ENCODE peak calls at places on chromosome 11, in ten cellular contexts. Z is cortex of kidney; W is tibial artery; G is hippocampal formation; S is caudate nucleus; X is activated CD4-positive, alpha-beta T cell treated with anti-CD3 and anti-CD28 coated beads, Interleukin-2, amount 50 U/mL, for 1 hour; Q is HFF-Myc; V is GM10248; A is hypothalamus; D is HEK293T. C is an unnamed sample.

GRCh38 chr11:68998390-68998911 is 14.6 kb downstream of the MRGPRF start:
- DNase-seq in Z (no peak), W (peak; percentile 64), G (no peak), S (no peak), X (no peak), Q (no peak), V (no peak), A (peak; percentile 48), D (no peak), C (peak; percentile 17)

GRCh38 chr11:126391286-126391954 is 35.9 kb downstream of the ST3GAL4 start:
- DNase-seq in Z (no peak), W (peak; percentile 40), G (no peak), S (no peak), X (no peak), Q (no peak), V (no peak), A (no peak), D (no peak), C (no peak)

GRCh38 chr11:123187670-123188507 is 7.2 kb downstream of the CLMP start:
- DNase-seq in Z (no peak), W (no peak), G (no peak), S (no peak), X (no peak), Q (no peak), V (no peak), A (no peak), D (no peak), C (peak; percentile 25)

GRCh38 chr11:110141812-110142211 is 48.6 kb downstream of the ZC3H12C start:
- DNase-seq in Z (no peak), W (no peak), G (no peak), S (no peak), X (no peak), Q (no peak), V (no peak), A (no peak), D (no peak), C (no peak)

GRCh38 chr11:2517386-2518064 is 72.7 kb downstream of the KCNQ1 start:
- DNase-seq in Z (no peak), W (peak; percentile 55), G (no peak), S (no peak), X (no peak), Q (no peak), V (no peak), A (no peak), D (no peak), C (no peak)

GRCh38 chr11:17846852-17847453 is 112.4 kb downstream of the KCNC1 start:
- DNase-seq in Z (no peak), W (no peak), G (peak; percentile 48), S (no peak), X (no peak), Q (no peak), V (no peak), A (peak; percentile 12), D (peak; percentile 9), C (peak; percentile 7)

GRCh38 chr11:14773755-14774154 is 118.3 kb downstream of the CYP2R1 start:
- DNase-seq in Z (no peak), W (no peak), G (no peak), S (no peak), X (no peak), Q (no peak), V (no peak), A (no peak), D (no peak), C (no peak)

GRCh38 chr11:47587733-47588326 is 1.4 kb downstream of the FAM180B start:
- DNase-seq in Z (no peak), W (peak; percentile 81), G (no peak), S (no peak), X (no peak), Q (no peak), V (no peak), A (peak; percentile 59), D (no peak), C (peak; percentile 41)

GRCh38 chr11:64203421-64204079 is 3.0 kb upstream of the FERMT3 start:
- DNase-seq in Z (no peak), W (no peak), G (no peak), S (no peak), X (no peak), Q (no peak), V (no peak), A (no peak), D (no peak), C (no peak)

GRCh38 chr11:95593101-95593500 is 196.5 kb downstream of the FAM76B start:
- DNase-seq in Z (no peak), W (peak; percentile 67), G (no peak), S (no peak), X (no peak), Q (no peak), V (no peak), A (no peak), D (no peak), C (no peak)

GRCh38 chr11:59097113-59097708 is 9.8 kb upstream of the FAM111B start:
- DNase-seq in Z (no peak), W (peak; percentile 66), G (peak; percentile 13), S (no peak), X (peak; percentile 68), Q (peak; percentile 7), V (no peak), A (peak; percentile 36), D (no peak), C (peak; percentile 1)

GRCh38 chr11:106276859-106277436 is 199.5 kb downstream of the AASDHPPT start:
- DNase-seq in Z (no peak), W (no peak), G (no peak), S (no peak), X (no peak), Q (no peak), V (no peak), A (no peak), D (no peak), C (no peak)

GRCh38 chr11:129947474-129947873 is 52.1 kb upstream of the NFRKB start:
- DNase-seq in Z (no peak), W (no peak), G (no peak), S (no peak), X (no peak), Q (no peak), V (no peak), A (no peak), D (no peak), C (no peak)

GRCh38 chr11:35986958-35987357 is 43.1 kb downstream of the LDLRAD3 start:
- DNase-seq in Z (no peak), W (no peak), G (no peak), S (no peak), X (no peak), Q (no peak), V (no peak), A (no peak), D (no peak), C (no peak)

GRCh38 chr11:5596611-5597201 is at the start of gene TRIM6:
- DNase-seq in Z (no peak), W (peak; percentile 80), G (no peak), S (no peak), X (no peak), Q (no peak), V (no peak), A (no peak), D (peak; percentile 39), C (no peak)

GRCh38 chr11:47960015-47960414 is 20.3 kb upstream of the PTPRJ start:
- DNase-seq in Z (no peak), W (no peak), G (no peak), S (no peak), X (no peak), Q (no peak), V (no peak), A (no peak), D (no peak), C (no peak)

GRCh38 chr11:107591098-107591445 is at the start of gene ELMOD1:
- DNase-seq in Z (no peak), W (peak; percentile 68), G (peak; percentile 5), S (peak; percentile 62), X (peak; percentile 8), Q (no peak), V (peak; percentile 67), A (peak; percentile 66), D (peak; percentile 84), C (peak; percentile 62)

GRCh38 chr11:3109921-3110706 is 52.9 kb upstream of the CARS1 start:
- DNase-seq in Z (no peak), W (peak; percentile 71), G (no peak), S (no peak), X (peak; percentile 24), Q (no peak), V (peak; percentile 75), A (no peak), D (peak; percentile 75), C (no peak)

C was measured in midbrain.